ENCODE peak calls at places on chromosomes 5 and 9, in six cellular contexts. U is RWPE1, I is endodermal cell, X is adrenal gland, Z is foreskin keratinocyte, V is brain microvascular endothelial cell. H is an unnamed sample.

GRCh38 chr9:133731876-133732321 is 6.3 kb downstream of the SARDH start:
- DNase-seq in U (peak; percentile 97), I (peak; percentile 89), X (peak; percentile 62), Z (no peak), V (peak; percentile 61), H (no peak)

GRCh38 chr5:17679597-17680187 is 45.4 kb downstream of the TAF11L14 start:
- DNase-seq in U (peak; percentile 13), I (no peak), X (no peak), Z (peak; percentile 80), V (no peak), H (peak; percentile 44)

GRCh38 chr9:5442400-5443011 is 4.8 kb upstream of the PLGRKT start:
- DNase-seq in U (peak; percentile 4), I (peak; percentile 72), X (peak; percentile 76), Z (peak; percentile 46), V (peak; percentile 41), H (no peak)

GRCh38 chr9:16613605-16614004 is 256.9 kb downstream of the BNC2 start:
- DNase-seq in U (no peak), I (no peak), X (no peak), Z (no peak), V (no peak), H (no peak)

GRCh38 chr5:18394154-18394804 is 760.0 kb downstream of the TAF11L14 start:
- DNase-seq in U (peak; percentile 60), I (peak; percentile 95), X (peak; percentile 80), Z (peak; percentile 63), V (peak; percentile 49), H (peak; percentile 8)

GRCh38 chr5:90548069-90548593 is 10.5 kb upstream of the ADGRV1 start:
- DNase-seq in U (no peak), I (no peak), X (no peak), Z (no peak), V (peak; percentile 14), H (peak; percentile 26)

GRCh38 chr9:106456581-106456980 is 406.4 kb upstream of the ZNF462 start:
- DNase-seq in U (no peak), I (no peak), X (no peak), Z (no peak), V (no peak), H (no peak)

GRCh38 chr5:64506567-64507321 is 929 bp downstream of the RGS7BP start:
- DNase-seq in U (no peak), I (peak; percentile 85), X (peak; percentile 55), Z (no peak), V (no peak), H (no peak)

GRCh38 chr5:83987513-83988292 is 267.0 kb upstream of the HAPLN1 start:
- DNase-seq in U (peak; percentile 37), I (no peak), X (no peak), Z (peak; percentile 55), V (no peak), H (no peak)

GRCh38 chr9:97364769-97365490 is 47.0 kb upstream of the TDRD7 start:
- DNase-seq in U (peak; percentile 60), I (no peak), X (no peak), Z (peak; percentile 34), V (no peak), H (no peak)

GRCh38 chr9:107108367-107108766 is 174.7 kb upstream of the RAD23B start:
- DNase-seq in U (no peak), I (no peak), X (no peak), Z (no peak), V (peak; percentile 5), H (no peak)

GRCh38 chr5:83377131-83377865 is 94.2 kb upstream of the VCAN start:
- DNase-seq in U (peak; percentile 17), I (no peak), X (no peak), Z (peak; percentile 55), V (peak; percentile 22), H (no peak)

GRCh38 chr5:115494570-115495289 is 49.8 kb downstream of the FEM1C start:
- DNase-seq in U (no peak), I (no peak), X (no peak), Z (no peak), V (no peak), H (no peak)

DNA sequence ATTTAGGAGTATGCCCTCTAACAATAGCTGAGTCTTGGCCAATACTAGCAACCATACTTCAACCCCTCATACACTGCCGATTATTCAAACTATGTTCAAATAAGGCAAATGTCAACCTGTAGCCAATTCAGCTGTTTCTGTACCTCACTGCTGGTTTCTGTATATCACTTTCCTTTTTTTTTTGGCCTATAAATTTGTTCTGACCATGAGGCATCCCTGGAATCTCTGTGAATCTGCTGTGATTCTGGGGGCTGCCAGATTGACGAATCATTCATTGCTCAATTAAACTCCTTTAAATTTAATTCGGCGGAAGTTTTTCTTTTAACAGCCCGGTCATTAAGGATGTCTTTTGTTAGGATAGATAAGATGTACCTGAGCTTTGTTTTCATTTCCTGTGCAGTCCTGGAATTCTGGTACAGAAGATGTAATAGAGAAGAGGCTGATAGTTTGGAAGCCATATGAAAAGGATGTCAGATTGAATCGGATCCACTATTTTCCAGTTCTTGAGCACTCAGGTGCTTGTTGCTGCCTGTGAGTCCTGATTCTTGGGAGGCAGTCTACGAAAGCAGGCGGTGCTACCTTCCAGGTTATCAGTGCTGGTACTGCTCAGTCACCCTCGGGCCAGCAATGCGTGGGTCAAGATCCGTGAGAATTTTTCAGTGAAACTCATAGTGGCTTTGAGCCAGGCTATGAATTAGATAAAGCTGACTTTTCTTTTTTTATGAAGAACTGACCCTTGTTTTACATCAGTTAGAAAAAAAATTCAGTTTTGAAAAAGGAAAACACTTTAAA is 106.2 kb upstream of the TUT7 start:
- DNase-seq in U (no peak), I (no peak), X (no peak), Z (no peak), V (no peak), H (no peak)
- H3K27ac ChIP-seq in U (no peak overlapping the region), I (no peak overlapping the region), X (no peak overlapping the region), Z (no peak overlapping the region), V (no peak overlapping the region), H (no peak overlapping the region)

GRCh38 chr9:121732383-121732782 is 80.9 kb downstream of the DAB2IP start:
- DNase-seq in U (no peak), I (no peak), X (no peak), Z (no peak), V (no peak), H (no peak)

GRCh38 chr9:121731090-121731489 is 79.7 kb downstream of the DAB2IP start:
- DNase-seq in U (no peak), I (no peak), X (no peak), Z (no peak), V (no peak), H (no peak)

GRCh38 chr9:121734465-121734864 is 83.0 kb downstream of the DAB2IP start:
- DNase-seq in U (no peak), I (no peak), X (no peak), Z (no peak), V (peak; percentile 20), H (no peak)

GRCh38 chr9:121731919-121732318 is 80.5 kb downstream of the DAB2IP start:
- DNase-seq in U (no peak), I (no peak), X (no peak), Z (no peak), V (no peak), H (no peak)

DNA sequence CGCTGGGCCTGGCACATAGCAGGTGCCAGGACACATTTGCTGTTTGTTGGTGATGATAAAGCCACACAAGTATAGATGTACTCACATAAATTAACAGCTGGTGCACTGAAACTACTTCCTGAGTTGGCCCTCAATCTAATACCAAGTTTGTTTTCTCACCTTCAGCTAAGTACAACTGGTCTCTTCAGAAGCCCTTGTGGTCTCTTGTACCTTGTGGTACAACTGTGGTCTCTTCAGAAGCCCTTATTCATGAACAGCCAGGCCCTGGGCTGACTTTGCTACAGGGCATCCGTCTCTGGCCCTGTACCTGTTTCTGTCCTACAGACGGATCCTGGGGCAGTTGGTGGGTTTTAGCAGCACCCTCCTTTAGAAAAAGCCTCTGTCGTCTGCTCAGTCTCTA is 81.5 kb downstream of the DAB2IP start:
- DNase-seq in U (no peak), I (no peak), X (no peak), Z (no peak), V (no peak), H (no peak)
- H3K27ac ChIP-seq in U (peak overlapping the region; percentile 84), I (no peak overlapping the region), X (no peak overlapping the region), Z (no peak overlapping the region), V (no peak overlapping the region), H (no peak overlapping the region)

GRCh38 chr9:94802795-94803194 is 76.3 kb downstream of the AOPEP start:
- DNase-seq in U (peak; percentile 69), I (peak; percentile 42), X (no peak), Z (peak; percentile 74), V (peak; percentile 47), H (no peak)
- H3K27ac ChIP-seq in U (peak overlapping the region; percentile 75), I (no peak overlapping the region), X (no peak overlapping the region), Z (peak overlapping the region; percentile 81), V (no peak overlapping the region), H (peak overlapping the region; percentile 52)

GRCh38 chr5:1523480-1523792 is 324 bp downstream of the LPCAT1 start:
- DNase-seq in U (no peak), I (no peak), X (peak; percentile 38), Z (no peak), V (no peak), H (no peak)
- H3K27ac ChIP-seq in U (peak overlapping the region; percentile 78), I (no peak overlapping the region), X (no peak overlapping the region), Z (peak overlapping the region; percentile 14), V (peak overlapping the region; percentile 93), H (peak overlapping the region; percentile 7)

GRCh38 chr5:10501554-10502075 is 59.9 kb downstream of the ROPN1L start:
- DNase-seq in U (no peak), I (no peak), X (no peak), Z (no peak), V (no peak), H (no peak)

GRCh38 chr5:10503997-10504761 is 59.7 kb upstream of the ANKRD33B start:
- DNase-seq in U (no peak), I (no peak), X (no peak), Z (no peak), V (no peak), H (no peak)

GRCh38 chr5:10502130-10502529 is 60.5 kb downstream of the ROPN1L start:
- DNase-seq in U (no peak), I (no peak), X (no peak), Z (no peak), V (no peak), H (no peak)

GRCh38 chr5:10502578-10502977 is 60.9 kb downstream of the ROPN1L start:
- DNase-seq in U (no peak), I (peak; percentile 80), X (no peak), Z (no peak), V (no peak), H (no peak)

GRCh38 chr5:10503321-10503720 is 60.5 kb upstream of the ANKRD33B start:
- DNase-seq in U (no peak), I (no peak), X (no peak), Z (no peak), V (no peak), H (no peak)
- H3K27ac ChIP-seq in U (no peak overlapping the region), I (no peak overlapping the region), X (no peak overlapping the region), Z (no peak overlapping the region), V (no peak overlapping the region), H (no peak overlapping the region)

H was measured in epithelial cell of prostate.